ENCODE peak calls at places on chromosomes 7 and 10, in ten cellular contexts. J is WERI-Rb-1, X is AG10803, G is GM12878, C is sigmoid colon, K is tibial artery, O is Panc1, R is HCT116, D is astrocyte of the spinal cord, A is cardiac fibroblast. Z is an unnamed sample.
A peak's percentile ranks its signal among the peaks of the same experiment; 100 is the strongest.

GRCh38 chr7:68243128-68243527 is 1246.5 kb downstream of the TYW1 start:
- DNase-seq in C (no peak), G (no peak), R (no peak), J (no peak), X (no peak), K (no peak), D (no peak), A (no peak), O (no peak), Z (no peak)

GRCh38 chr7:141433698-141434097 is 117.5 kb upstream of the AGK start:
- DNase-seq in J (no peak), D (no peak), C (no peak), K (no peak), A (no peak), R (no peak), G (no peak), O (no peak), X (no peak), Z (no peak)

GRCh38 chr7:69276011-69276729 is 322.1 kb upstream of the AUTS2 start:
- DNase-seq in G (no peak), A (peak; percentile 2), D (no peak), O (no peak), C (peak; percentile 69), K (no peak), R (no peak), X (peak; percentile 98), J (peak; percentile 58), Z (no peak)

GRCh38 chr10:20858292-20859124 is 38.6 kb downstream of the NEBL start:
- DNase-seq in C (no peak), G (no peak), J (no peak), R (peak; percentile 8), O (peak; percentile 7), D (peak; percentile 64), X (peak; percentile 31), K (no peak), A (peak; percentile 69), Z (peak; percentile 46)

GRCh38 chr10:82453678-82454293 is 578.8 kb downstream of the NRG3 start:
- DNase-seq in D (no peak), G (no peak), X (no peak), A (no peak), J (no peak), K (no peak), R (no peak), C (no peak), O (no peak), Z (no peak)

GRCh38 chr10:35387768-35388167 is 51.5 kb downstream of the CCNY start:
- DNase-seq in J (no peak), R (no peak), G (peak; percentile 50), O (no peak), D (peak; percentile 81), C (no peak), X (peak; percentile 35), K (no peak), A (peak; percentile 71), Z (no peak)

GRCh38 chr10:47298730-47299129 is 1.3 kb upstream of the GDF10 start:
- DNase-seq in A (no peak), R (no peak), K (no peak), G (no peak), X (no peak), O (no peak), D (no peak), J (no peak), C (no peak), Z (no peak)

GRCh38 chr7:114217026-114217425 is 197.6 kb upstream of the FOXP2 start:
- DNase-seq in X (peak; percentile 0), R (peak; percentile 7), K (no peak), A (peak; percentile 1), O (no peak), C (no peak), D (no peak), G (no peak), J (no peak), Z (no peak)

GRCh38 chr7:5528815-5529442 is 105.3 kb upstream of the TNRC18 start:
- DNase-seq in K (no peak), O (no peak), D (no peak), X (no peak), J (no peak), C (peak; percentile 84), G (no peak), A (no peak), R (no peak), Z (no peak)

GRCh38 chr10:43140414-43140813 is 2.2 kb downstream of the CSGALNACT2 start:
- DNase-seq in J (no peak), A (peak; percentile 72), X (peak; percentile 82), K (no peak), R (no peak), G (no peak), D (peak; percentile 89), C (no peak), O (peak; percentile 91), Z (peak; percentile 95)

GRCh38 chr7:36304099-36304425 is 85.6 kb upstream of the ANLN start:
- DNase-seq in G (no peak), D (peak; percentile 6), C (no peak), O (no peak), R (no peak), A (no peak), X (no peak), J (no peak), K (no peak), Z (no peak)

GRCh38 chr7:147775564-147775963 is 815.0 kb upstream of the C7orf33 start:
- DNase-seq in G (no peak), C (no peak), A (no peak), X (peak; percentile 10), O (no peak), K (no peak), R (no peak), D (no peak), J (peak; percentile 16), Z (no peak)

GRCh38 chr7:43248553-43248952 is 136.1 kb downstream of the HECW1 start:
- DNase-seq in C (no peak), A (no peak), R (no peak), O (no peak), D (no peak), J (no peak), K (no peak), G (no peak), X (no peak), Z (no peak)

GRCh38 chr10:91798736-91799579 is 732 bp downstream of the TNKS2 start:
- DNase-seq in C (peak; percentile 69), X (peak; percentile 54), A (peak; percentile 59), D (peak; percentile 50), G (no peak), J (peak; percentile 37), O (no peak), R (peak; percentile 36), K (peak; percentile 28), Z (peak; percentile 70)

GRCh38 chr7:74138945-74139843 is 35.0 kb upstream of the EIF4H start:
- DNase-seq in R (no peak), A (no peak), C (no peak), J (no peak), G (no peak), O (no peak), X (no peak), D (no peak), K (no peak), Z (no peak)
- TF ChIP-seq CTCF in R (no peak), A (no peak), C (no peak), J (no peak), G (no peak), O (no peak), X (no peak), D (no peak), K (no peak), Z (no peak)

DNA sequence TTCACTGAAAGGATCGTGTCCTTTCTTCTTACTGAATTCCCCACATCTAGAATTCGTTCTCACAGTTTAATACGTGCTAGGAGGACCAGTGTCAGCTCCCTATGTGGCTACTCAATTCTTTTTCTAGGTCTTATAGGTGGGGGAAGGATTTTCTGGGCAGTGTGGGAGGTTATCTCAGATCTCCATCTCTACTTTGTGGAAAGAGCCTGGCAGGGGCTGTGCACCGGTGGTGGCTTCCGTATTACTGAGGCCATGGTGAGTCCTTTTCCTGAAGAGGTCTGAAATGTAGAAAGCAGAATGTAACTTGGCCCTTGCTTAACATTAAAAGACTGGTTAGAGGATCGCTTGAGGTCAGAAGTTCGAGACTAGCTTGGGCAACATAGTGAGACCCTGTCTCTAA is 2.8 kb upstream of the TPST1 start:
- DNase-seq in A (no peak), X (no peak), C (peak; percentile 7), K (no peak), J (no peak), R (no peak), D (no peak), O (no peak), G (no peak), Z (no peak)
- H3K4me3 ChIP-seq in A (no peak overlapping the region), X (no peak overlapping the region), C (no peak overlapping the region), K (no peak overlapping the region), J (no peak overlapping the region), R (no peak overlapping the region), D (no peak overlapping the region), O (no peak overlapping the region), G (no peak overlapping the region), Z (no peak overlapping the region)

DNA sequence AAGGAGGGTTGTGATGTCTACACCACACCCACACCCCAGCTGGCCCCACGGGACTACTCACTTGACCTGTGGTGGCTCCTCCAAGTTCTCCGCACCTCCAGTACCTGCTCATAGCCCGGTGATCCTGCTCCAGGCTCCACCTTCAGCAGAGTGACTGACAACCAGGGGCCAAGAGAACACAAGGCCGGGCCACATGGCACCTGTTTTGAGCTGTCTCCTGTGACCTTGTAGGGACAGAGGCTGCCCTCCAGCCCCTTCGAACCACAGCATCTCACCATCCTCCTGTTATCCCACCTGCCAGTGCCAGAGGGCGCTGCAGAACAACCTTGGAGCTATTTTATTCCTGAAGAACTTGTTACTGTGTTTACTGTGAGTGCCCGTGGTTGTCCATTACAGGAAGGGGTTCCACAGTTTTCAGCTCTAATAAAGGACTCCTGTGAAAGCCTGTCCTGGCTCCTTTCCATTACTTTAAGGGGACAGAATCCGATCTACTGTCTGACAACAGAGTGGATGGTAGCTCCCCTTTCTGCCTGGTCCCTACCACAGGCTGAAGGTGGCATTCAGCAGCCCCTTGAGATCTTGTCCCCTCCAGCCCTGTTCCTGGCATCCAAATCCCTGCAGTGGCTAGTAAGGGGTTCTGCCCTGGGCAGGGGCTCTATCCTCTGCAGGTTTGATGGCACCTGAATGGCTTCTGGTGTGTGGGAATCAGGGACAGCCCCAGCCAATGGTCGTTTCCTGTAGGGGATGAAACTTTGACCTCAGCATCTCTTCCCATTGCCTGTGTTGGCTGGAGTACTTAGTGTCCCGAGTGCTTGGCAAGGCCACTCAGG is 50.8 kb downstream of the C10orf120 start:
- DNase-seq in R (peak; percentile 49), D (peak; percentile 26), O (peak; percentile 20), K (no peak), X (peak; percentile 27), G (no peak), C (peak; percentile 56), J (peak; percentile 61), A (peak; percentile 52), Z (peak; percentile 22)
- TF ChIP-seq CTCF in R (peak; percentile 96), D (peak; percentile 73), O (peak; percentile 92), K (peak; percentile 76), X (peak; percentile 67), G (peak; percentile 76), C (peak; percentile 32), J (peak; percentile 89), A (peak; percentile 73), Z (peak; percentile 59)

GRCh38 chr10:84375011-84375410 is 46.6 kb downstream of the CCSER2 start:
- DNase-seq in R (peak; percentile 57), G (peak; percentile 34), K (no peak), D (peak; percentile 73), A (peak; percentile 75), J (peak; percentile 20), O (peak; percentile 62), X (peak; percentile 53), C (no peak), Z (peak; percentile 69)
- H3K4me3 ChIP-seq in R (no peak overlapping the region), G (no peak overlapping the region), K (no peak overlapping the region), D (no peak overlapping the region), A (no peak overlapping the region), J (no peak overlapping the region), O (no peak overlapping the region), X (no peak overlapping the region), C (no peak overlapping the region), Z (no peak overlapping the region)